ENCODE peak calls at places on chromosome 4, in nine cellular contexts. One of them, this sample, is unnamed.

GRCh38 chr4:13968723-13969122 is 341.2 kb upstream of the BOD1L1 start:
- DNase-seq in SHP77: no peak
- DNase-seq in GM04504: no peak
- DNase-seq in body of pancreas: no peak
- DNase-seq in left ventricle myocardium inferior: no peak
- DNase-seq in Panc1: no peak
- DNase-seq in AG10803: peak; percentile 48
- DNase-seq in stimulated activated CD4-positive, alpha-beta T cell treated with anti-CD3 and anti-CD28 coated beads, TNF-alpha, amount 100 ng/mL, for 48 hours: no peak
- DNase-seq in heart right ventricle: no peak
- DNase-seq in this sample: no peak

GRCh38 chr4:56818797-56819196 is 2.7 kb downstream of the SPINK2 start:
- DNase-seq in SHP77: no peak
- DNase-seq in GM04504: no peak
- DNase-seq in body of pancreas: no peak
- DNase-seq in left ventricle myocardium inferior: no peak
- DNase-seq in Panc1: no peak
- DNase-seq in AG10803: no peak
- DNase-seq in stimulated activated CD4-positive, alpha-beta T cell treated with anti-CD3 and anti-CD28 coated beads, TNF-alpha, amount 100 ng/mL, for 48 hours: no peak
- DNase-seq in heart right ventricle: no peak
- DNase-seq in this sample: no peak

GRCh38 chr4:57013529-57014120 is 34.9 kb downstream of the POLR2B start:
- DNase-seq in SHP77: no peak
- DNase-seq in GM04504: no peak
- DNase-seq in body of pancreas: no peak
- DNase-seq in left ventricle myocardium inferior: no peak
- DNase-seq in Panc1: no peak
- DNase-seq in AG10803: no peak
- DNase-seq in stimulated activated CD4-positive, alpha-beta T cell treated with anti-CD3 and anti-CD28 coated beads, TNF-alpha, amount 100 ng/mL, for 48 hours: no peak
- DNase-seq in heart right ventricle: no peak
- DNase-seq in this sample: no peak

GRCh38 chr4:119707336-119707735 is 78.7 kb upstream of the PDE5A start:
- DNase-seq in SHP77: no peak
- DNase-seq in GM04504: no peak
- DNase-seq in body of pancreas: no peak
- DNase-seq in left ventricle myocardium inferior: no peak
- DNase-seq in Panc1: no peak
- DNase-seq in AG10803: no peak
- DNase-seq in stimulated activated CD4-positive, alpha-beta T cell treated with anti-CD3 and anti-CD28 coated beads, TNF-alpha, amount 100 ng/mL, for 48 hours: no peak
- DNase-seq in heart right ventricle: no peak
- DNase-seq in this sample: no peak

GRCh38 chr4:121156822-121157769 is 7.0 kb downstream of the TNIP3 start:
- DNase-seq in SHP77: no peak
- DNase-seq in GM04504: no peak
- DNase-seq in body of pancreas: no peak
- DNase-seq in left ventricle myocardium inferior: peak; percentile 20
- DNase-seq in Panc1: no peak
- DNase-seq in AG10803: peak; percentile 37
- DNase-seq in stimulated activated CD4-positive, alpha-beta T cell treated with anti-CD3 and anti-CD28 coated beads, TNF-alpha, amount 100 ng/mL, for 48 hours: no peak
- DNase-seq in heart right ventricle: peak; percentile 15
- DNase-seq in this sample: peak; percentile 32

GRCh38 chr4:71677568-71677967 is 106.3 kb downstream of the GC start:
- DNase-seq in SHP77: no peak
- DNase-seq in GM04504: no peak
- DNase-seq in body of pancreas: no peak
- DNase-seq in left ventricle myocardium inferior: no peak
- DNase-seq in Panc1: no peak
- DNase-seq in AG10803: no peak
- DNase-seq in stimulated activated CD4-positive, alpha-beta T cell treated with anti-CD3 and anti-CD28 coated beads, TNF-alpha, amount 100 ng/mL, for 48 hours: no peak
- DNase-seq in heart right ventricle: no peak
- DNase-seq in this sample: no peak

GRCh38 chr4:11633435-11633834 is 204.7 kb upstream of the HS3ST1 start:
- DNase-seq in SHP77: no peak
- DNase-seq in GM04504: no peak
- DNase-seq in body of pancreas: no peak
- DNase-seq in left ventricle myocardium inferior: no peak
- DNase-seq in Panc1: no peak
- DNase-seq in AG10803: no peak
- DNase-seq in stimulated activated CD4-positive, alpha-beta T cell treated with anti-CD3 and anti-CD28 coated beads, TNF-alpha, amount 100 ng/mL, for 48 hours: no peak
- DNase-seq in heart right ventricle: no peak
- DNase-seq in this sample: no peak

GRCh38 chr4:1416948-1417260 is 10.7 kb upstream of the NKX1-1 start:
- DNase-seq in SHP77: no peak
- DNase-seq in GM04504: no peak
- DNase-seq in body of pancreas: no peak
- DNase-seq in left ventricle myocardium inferior: no peak
- DNase-seq in Panc1: no peak
- DNase-seq in AG10803: no peak
- DNase-seq in stimulated activated CD4-positive, alpha-beta T cell treated with anti-CD3 and anti-CD28 coated beads, TNF-alpha, amount 100 ng/mL, for 48 hours: no peak
- DNase-seq in heart right ventricle: no peak
- DNase-seq in this sample: no peak

This sample was measured in SK-N-DZ.